ENCODE peak calls at places on chromosomes 11 and 22, in nine cellular contexts. O, Q, X, R, U, H, M, G and Y are unnamed samples.

GRCh38 chr11:12377106-12377823 is at the start of gene PARVA:
- DNase-seq in Q (peak; percentile 64), X (peak; percentile 86), H (peak; percentile 59), G (peak; percentile 76), O (peak; percentile 93), R (peak; percentile 65), U (peak; percentile 93), M (no peak), Y (peak; percentile 79)

GRCh38 chr11:128738942-128739341 is 45.1 kb downstream of the FLI1 start:
- DNase-seq in M (no peak), G (no peak), X (no peak), U (no peak), O (no peak), H (no peak), Q (no peak), R (no peak), Y (no peak)

GRCh38 chr22:28424427-28425080 is 255.1 kb downstream of the TTC28 start:
- DNase-seq in X (no peak), M (no peak), G (no peak), H (no peak), U (no peak), O (no peak), Q (no peak), R (no peak), Y (no peak)

GRCh38 chr11:14620027-14620511 is 23.5 kb upstream of the PDE3B start:
- DNase-seq in O (no peak), U (no peak), Q (no peak), R (no peak), H (no peak), X (no peak), G (no peak), M (no peak), Y (no peak)

GRCh38 chr11:14973621-14974020 is 1.5 kb upstream of the CALCA start:
- DNase-seq in Q (no peak), X (peak; percentile 26), U (peak; percentile 65), R (peak; percentile 19), G (no peak), H (no peak), O (peak; percentile 82), M (peak; percentile 40), Y (peak; percentile 45)

GRCh38 chr11:123316003-123316402 is 114.1 kb upstream of the GRAMD1B start:
- DNase-seq in H (no peak), U (no peak), Q (no peak), G (no peak), M (no peak), R (no peak), O (no peak), X (no peak), Y (no peak)

GRCh38 chr11:2681408-2682145 is 18.2 kb downstream of the KCNQ1OT1 start:
- DNase-seq in Q (no peak), H (no peak), O (peak; percentile 22), G (no peak), U (no peak), R (no peak), X (no peak), M (no peak), Y (no peak)

GRCh38 chr11:198236-198806 is 5.4 kb downstream of the SCGB1C1 start:
- DNase-seq in Q (no peak), R (no peak), X (peak; percentile 25), G (no peak), U (no peak), O (peak; percentile 29), H (peak; percentile 19), M (no peak), Y (no peak)

GRCh38 chr22:23117890-23118646 is 23.7 kb downstream of the RSPH14 start:
- DNase-seq in O (no peak), H (no peak), M (no peak), Q (no peak), R (no peak), U (no peak), G (no peak), X (no peak), Y (no peak)

GRCh38 chr11:125132071-125132470 is 20.6 kb upstream of the TMEM218 start:
- DNase-seq in O (no peak), G (no peak), H (no peak), R (no peak), M (no peak), X (no peak), U (no peak), Q (no peak), Y (no peak)

GRCh38 chr22:38218661-38219331 is 17.0 kb downstream of the MAFF start:
- DNase-seq in O (peak; percentile 91), M (peak; percentile 41), H (peak; percentile 84), X (peak; percentile 84), Q (peak; percentile 85), U (peak; percentile 65), G (peak; percentile 70), R (peak; percentile 97), Y (peak; percentile 63)

GRCh38 chr11:115303304-115303703 is 200.9 kb downstream of the CADM1 start:
- DNase-seq in X (no peak), O (no peak), M (no peak), Q (no peak), G (no peak), H (no peak), R (no peak), U (no peak), Y (no peak)

GRCh38 chr22:37279469-37279868 is 2.8 kb upstream of the CYTH4 start:
- DNase-seq in X (peak; percentile 16), H (no peak), M (no peak), G (no peak), Q (no peak), R (no peak), U (peak; percentile 49), O (no peak), Y (no peak)

GRCh38 chr11:62124186-62125113 is 639 bp downstream of the INCENP start:
- DNase-seq in Q (no peak), X (peak; percentile 53), R (peak; percentile 59), G (peak; percentile 32), U (peak; percentile 52), M (peak; percentile 41), O (peak; percentile 63), H (no peak), Y (peak; percentile 28)

GRCh38 chr11:61832758-61833157 is 4.7 kb downstream of the FADS2 start:
- DNase-seq in M (no peak), G (peak; percentile 50), R (no peak), Q (no peak), H (no peak), X (no peak), U (no peak), O (no peak), Y (no peak)

GRCh38 chr11:65558002-65558784 is at the start of gene LTBP3:
- DNase-seq in H (peak; percentile 82), X (peak; percentile 79), Q (peak; percentile 84), O (peak; percentile 83), R (peak; percentile 81), M (no peak), U (peak; percentile 69), G (peak; percentile 87), Y (no peak)

GRCh38 chr11:65559951-65560537 is 1.9 kb upstream of the LTBP3 start:
- DNase-seq in M (no peak), Q (peak; percentile 56), U (no peak), O (peak; percentile 74), G (no peak), H (no peak), X (peak; percentile 56), R (peak; percentile 63), Y (no peak)

GRCh38 chr11:65557280-65558001 is 718 bp downstream of the LTBP3 start:
- DNase-seq in G (no peak), Q (peak; percentile 40), O (peak; percentile 67), M (no peak), R (no peak), H (no peak), X (peak; percentile 57), U (peak; percentile 67), Y (no peak)

GRCh38 chr11:65559535-65559934 is 1.4 kb upstream of the LTBP3 start:
- DNase-seq in H (no peak), X (no peak), G (no peak), Q (no peak), R (no peak), U (no peak), O (no peak), M (no peak), Y (no peak)

GRCh38 chr11:65558785-65559509 is 788 bp upstream of the LTBP3 start:
- DNase-seq in Q (peak; percentile 86), H (peak; percentile 68), M (no peak), O (peak; percentile 70), X (peak; percentile 66), R (no peak), U (no peak), G (peak; percentile 76), Y (no peak)
- TF ChIP-seq CTCF in Q (no peak), H (no peak), M (no peak), O (no peak), X (no peak), R (no peak), U (no peak), G (no peak), Y (no peak)

GRCh38 chr22:42947211-42947990 is 67.5 kb downstream of the PACSIN2 start:
- DNase-seq in G (peak; percentile 73), U (peak; percentile 28), Q (no peak), O (no peak), M (no peak), R (peak; percentile 86), H (peak; percentile 54), X (no peak), Y (no peak)
- TF ChIP-seq CTCF in G (no peak), U (no peak), Q (no peak), O (no peak), M (no peak), R (no peak), H (no peak), X (no peak), Y (no peak)

GRCh38 chr11:78196661-78197091 is 8.0 kb downstream of the USP35 start:
- DNase-seq in R (no peak), M (no peak), Q (no peak), U (no peak), H (no peak), O (no peak), X (no peak), G (no peak), Y (no peak)
- TF ChIP-seq CTCF in R (no peak), M (no peak), Q (no peak), U (no peak), H (no peak), O (no peak), X (no peak), G (no peak), Y (no peak)

GRCh38 chr11:1349074-1349931 is 39.9 kb upstream of the TOLLIP start:
- DNase-seq in G (no peak), X (peak; percentile 19), U (peak; percentile 35), Q (no peak), M (no peak), H (no peak), R (no peak), O (no peak), Y (no peak)

GRCh38 chr11:1352696-1353382 is 36.9 kb upstream of the BRSK2 start:
- DNase-seq in Q (no peak), U (no peak), G (no peak), X (no peak), H (no peak), O (peak; percentile 80), R (no peak), M (no peak), Y (no peak)

GRCh38 chr11:1350086-1350725 is 39.5 kb upstream of the BRSK2 start:
- DNase-seq in O (no peak), X (peak; percentile 10), Q (no peak), M (no peak), H (no peak), R (no peak), G (no peak), U (no peak), Y (no peak)

GRCh38 chr11:1353383-1354124 is 36.2 kb upstream of the BRSK2 start:
- DNase-seq in O (peak; percentile 69), M (no peak), Q (no peak), X (peak; percentile 15), G (no peak), U (peak; percentile 61), R (no peak), H (no peak), Y (no peak)

GRCh38 chr11:1351278-1351937 is 38.3 kb upstream of the BRSK2 start:
- DNase-seq in U (no peak), Q (no peak), O (peak; percentile 85), M (no peak), X (no peak), H (no peak), R (no peak), G (no peak), Y (no peak)
- TF ChIP-seq CTCF in U (no peak), Q (no peak), O (no peak), M (no peak), X (no peak), H (no peak), R (no peak), G (no peak), Y (no peak)